ENCODE peak calls at places on chromosomes 11 and 22, in nine cellular contexts. L is skeletal muscle cell; O is NCI-H1436 treated with DMSO at 0.1 percent for 48 hours; H is HTR-8/SVneo; P is COLO829; K is T-cell; W is activated CD4-positive, alpha-beta T cell treated with anti-CD3 and anti-CD28 coated beads for 48 hours; U is bronchial epithelial cell; S is Kasumi-1. Z is an unnamed sample.
A peak's percentile ranks its signal among the peaks of the same experiment; 100 is the strongest.

GRCh38 chr11:11988099-11988651 is 20.3 kb downstream of the DKK3 start:
- DNase-seq in L (peak; percentile 40), O (no peak), H (no peak), P (no peak), K (no peak), W (no peak), U (peak; percentile 30), S (no peak), Z (no peak)

GRCh38 chr22:19716041-19716828 is 1.9 kb downstream of the SEPTIN5 start:
- DNase-seq in L (no peak), O (no peak), H (no peak), P (no peak), K (no peak), W (no peak), U (no peak), S (no peak), Z (no peak)

GRCh38 chr11:126995989-126996388 is 4.6 kb downstream of the KIRREL3 start:
- DNase-seq in L (no peak), O (no peak), H (no peak), P (no peak), K (no peak), W (no peak), U (no peak), S (no peak), Z (no peak)

GRCh38 chr22:40950888-40951794 is at the start of gene RBX1:
- DNase-seq in L (peak; percentile 95), O (peak; percentile 89), H (peak; percentile 97), P (peak; percentile 97), K (peak; percentile 99), W (peak; percentile 99), U (peak; percentile 93), S (peak; percentile 97), Z (peak; percentile 97)

GRCh38 chr11:1928038-1928890 is 8.8 kb downstream of the TNNT3 start:
- DNase-seq in L (no peak), O (no peak), H (no peak), P (no peak), K (no peak), W (no peak), U (no peak), S (no peak), Z (no peak)

GRCh38 chr11:86248609-86249008 is 4.1 kb downstream of the EED start:
- DNase-seq in L (no peak), O (no peak), H (no peak), P (no peak), K (no peak), W (peak; percentile 32), U (no peak), S (no peak), Z (no peak)

GRCh38 chr11:11979487-11980117 is 28.8 kb downstream of the DKK3 start:
- DNase-seq in L (peak; percentile 77), O (no peak), H (no peak), P (no peak), K (no peak), W (no peak), U (peak; percentile 13), S (no peak), Z (peak; percentile 42)

GRCh38 chr22:47215851-47216250 is 453.4 kb downstream of the TBC1D22A start:
- DNase-seq in L (no peak), O (no peak), H (no peak), P (no peak), K (no peak), W (no peak), U (no peak), S (no peak), Z (no peak)

GRCh38 chr11:86247608-86248007 is 3.1 kb downstream of the EED start:
- DNase-seq in L (no peak), O (no peak), H (no peak), P (no peak), K (no peak), W (no peak), U (peak; percentile 51), S (no peak), Z (no peak)

GRCh38 chr11:116885951-116886629 is 48.7 kb upstream of the APOA1 start:
- DNase-seq in L (no peak), O (no peak), H (no peak), P (no peak), K (no peak), W (no peak), U (no peak), S (no peak), Z (no peak)

GRCh38 chr11:95544095-95544795 is 245.3 kb downstream of the FAM76B start:
- DNase-seq in L (peak; percentile 29), O (no peak), H (no peak), P (peak; percentile 73), K (no peak), W (no peak), U (peak; percentile 92), S (no peak), Z (peak; percentile 63)

GRCh38 chr11:134055029-134055428 is 13.8 kb upstream of the JAM3 start:
- DNase-seq in L (no peak), O (no peak), H (no peak), P (no peak), K (no peak), W (no peak), U (no peak), S (no peak), Z (no peak)

GRCh38 chr22:39907605-39908097 is 6.8 kb downstream of the GRAP2 start:
- DNase-seq in L (no peak), O (no peak), H (no peak), P (no peak), K (no peak), W (no peak), U (no peak), S (no peak), Z (no peak)

GRCh38 chr11:60840711-60841430 is 1.0 kb upstream of the CCDC86 start:
- DNase-seq in L (peak; percentile 94), O (no peak), H (peak; percentile 19), P (no peak), K (no peak), W (no peak), U (no peak), S (no peak), Z (no peak)

GRCh38 chr11:70305501-70305900 is 35.0 kb downstream of the PPFIA1 start:
- DNase-seq in L (no peak), O (no peak), H (no peak), P (no peak), K (no peak), W (no peak), U (peak; percentile 8), S (no peak), Z (no peak)

GRCh38 chr11:111307472-111308108 is 9.2 kb downstream of the POU2AF3 start:
- DNase-seq in L (no peak), O (peak; percentile 73), H (no peak), P (no peak), K (no peak), W (no peak), U (no peak), S (no peak), Z (no peak)

GRCh38 chr11:7448126-7448525 is 37.2 kb upstream of the OLFML1 start:
- DNase-seq in L (no peak), O (no peak), H (no peak), P (no peak), K (no peak), W (no peak), U (no peak), S (no peak), Z (no peak)

GRCh38 chr11:11157201-11157600 is 195.8 kb downstream of the CSNK2A3 start:
- DNase-seq in L (no peak), O (no peak), H (peak; percentile 41), P (no peak), K (peak; percentile 30), W (peak; percentile 56), U (peak; percentile 23), S (peak; percentile 67), Z (peak; percentile 39)

GRCh38 chr11:119422505-119423416 is at the start of gene THY1:
- DNase-seq in L (no peak), O (no peak), H (peak; percentile 69), P (no peak), K (no peak), W (no peak), U (no peak), S (no peak), Z (peak; percentile 56)

GRCh38 chr11:47143322-47143721 is 33.4 kb downstream of the ARFGAP2 start:
- DNase-seq in L (peak; percentile 66), O (no peak), H (peak; percentile 53), P (no peak), K (no peak), W (no peak), U (peak; percentile 86), S (no peak), Z (peak; percentile 47)

GRCh38 chr11:16001899-16002426 is 354.4 kb downstream of the SOX6 start:
- DNase-seq in L (peak; percentile 96), O (peak; percentile 71), H (no peak), P (peak; percentile 84), K (no peak), W (no peak), U (peak; percentile 96), S (no peak), Z (no peak)

GRCh38 chr11:110990316-110990715 is 255.2 kb upstream of the POU2AF2 start:
- DNase-seq in L (no peak), O (no peak), H (no peak), P (no peak), K (no peak), W (no peak), U (no peak), S (no peak), Z (no peak)

GRCh38 chr11:132158091-132158490 is 787.7 kb downstream of the NTM start:
- DNase-seq in L (no peak), O (no peak), H (peak; percentile 21), P (peak; percentile 45), K (no peak), W (no peak), U (peak; percentile 47), S (no peak), Z (no peak)

GRCh38 chr22:27800250-27801131 is 1.1 kb downstream of the MN1 start:
- DNase-seq in L (no peak), O (no peak), H (no peak), P (no peak), K (no peak), W (no peak), U (no peak), S (no peak), Z (no peak)

GRCh38 chr11:101474666-101475065 is 109.1 kb downstream of the TRPC6 start:
- DNase-seq in L (no peak), O (no peak), H (no peak), P (no peak), K (no peak), W (no peak), U (peak; percentile 29), S (no peak), Z (no peak)

GRCh38 chr11:58567889-58568512 is 7.7 kb downstream of the LPXN start:
- DNase-seq in L (no peak), O (no peak), H (peak; percentile 32), P (peak; percentile 51), K (peak; percentile 62), W (peak; percentile 83), U (peak; percentile 61), S (peak; percentile 82), Z (no peak)

GRCh38 chr11:22670803-22671202 is 4.4 kb downstream of the GAS2 start:
- DNase-seq in L (no peak), O (no peak), H (no peak), P (peak; percentile 42), K (no peak), W (no peak), U (peak; percentile 55), S (peak; percentile 10), Z (no peak)

GRCh38 chr22:45502215-45503070 is at the start of gene FBLN1:
- DNase-seq in L (no peak), O (no peak), H (peak; percentile 67), P (no peak), K (no peak), W (no peak), U (no peak), S (no peak), Z (no peak)

GRCh38 chr11:69088676-69089146 is 40.0 kb downstream of the TPCN2 start:
- DNase-seq in L (peak; percentile 26), O (no peak), H (peak; percentile 94), P (peak; percentile 86), K (peak; percentile 27), W (peak; percentile 74), U (peak; percentile 67), S (peak; percentile 68), Z (peak; percentile 40)

Z was measured in amniotic stem cell.